ENCODE peak calls at places on chromosomes 5 and 9, in four cellular contexts. K, D, Q and N are unnamed samples. For H3K36me3, the result is how much of the 10 kb centered on the place peaks cover.

GRCh38 chr9:135067091-135067710 is 20.3 kb upstream of the OLFM1 start:
- DNase-seq in D (no peak), Q (no peak), K (no peak), N (no peak)

GRCh38 chr9:89739531-89740315 is 134.9 kb downstream of the GADD45G start:
- DNase-seq in Q (no peak), D (no peak), K (no peak), N (no peak)

GRCh38 chr9:128026255-128027165 is 40.6 kb downstream of the NAIF1 start:
- DNase-seq in K (no peak), D (no peak), Q (peak), N (no peak)

GRCh38 chr9:129759329-129759728 is 6.5 kb upstream of the PTGES start:
- DNase-seq in K (no peak), Q (no peak), D (no peak), N (no peak)

GRCh38 chr5:115461506-115462290 is 82.9 kb downstream of the FEM1C start:
- DNase-seq in Q (no peak), K (no peak), D (peak), N (no peak)

GRCh38 chr9:6014668-6015270 is 655 bp downstream of the RANBP6 start:
- DNase-seq in K (no peak), D (peak), Q (no peak), N (no peak)

GRCh38 chr5:40678021-40678939 is 1.4 kb upstream of the PTGER4 start:
- DNase-seq in D (no peak), Q (no peak), K (no peak), N (no peak)

GRCh38 chr5:118960557-118960956 is 27.8 kb downstream of the DTWD2 start:
- DNase-seq in K (no peak), D (no peak), Q (no peak), N (no peak)

GRCh38 chr5:78972654-78973428 is 12.3 kb downstream of the ARSB start:
- DNase-seq in Q (no peak), D (peak), K (peak), N (no peak)

GRCh38 chr9:114035845-114036785 is 42.0 kb downstream of the AMBP start:
- DNase-seq in D (no peak), Q (no peak), K (peak), N (no peak)
- H3K36me3 ChIP-seq in D (half or more), Q (under half), K (under half), N (under half)

DNA sequence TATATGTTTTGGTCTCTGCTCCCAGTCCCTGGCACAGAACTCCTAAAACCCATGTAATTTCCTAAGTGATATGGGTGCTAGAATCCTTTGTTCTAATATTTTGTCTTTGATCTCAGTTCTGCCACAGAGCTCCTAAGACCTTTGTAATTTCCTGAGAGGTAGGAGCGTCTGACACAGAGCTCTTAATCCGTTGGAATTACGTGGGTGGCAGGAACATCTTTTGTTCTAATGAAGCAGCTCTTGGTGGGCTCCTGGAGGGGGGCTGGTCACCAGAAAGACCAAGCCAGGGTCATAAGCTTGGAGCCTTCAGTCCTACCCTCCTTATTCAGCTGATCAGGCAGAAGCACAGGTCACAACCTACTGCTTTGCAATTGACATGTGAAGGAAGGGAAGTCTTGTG is 101.5 kb downstream of the YIPF5 start:
- DNase-seq in Q (no peak), K (no peak), D (no peak), N (no peak)
- H3K36me3 ChIP-seq in Q (under half), K (under half), D (under half), N (under half)

GRCh38 chr5:179620293-179620692 is 3.2 kb downstream of the HNRNPH1 start:
- DNase-seq in D (no peak), K (no peak), Q (peak), N (no peak)
- H3K36me3 ChIP-seq in D (half or more), K (under half), Q (half or more), N (half or more)

DNA sequence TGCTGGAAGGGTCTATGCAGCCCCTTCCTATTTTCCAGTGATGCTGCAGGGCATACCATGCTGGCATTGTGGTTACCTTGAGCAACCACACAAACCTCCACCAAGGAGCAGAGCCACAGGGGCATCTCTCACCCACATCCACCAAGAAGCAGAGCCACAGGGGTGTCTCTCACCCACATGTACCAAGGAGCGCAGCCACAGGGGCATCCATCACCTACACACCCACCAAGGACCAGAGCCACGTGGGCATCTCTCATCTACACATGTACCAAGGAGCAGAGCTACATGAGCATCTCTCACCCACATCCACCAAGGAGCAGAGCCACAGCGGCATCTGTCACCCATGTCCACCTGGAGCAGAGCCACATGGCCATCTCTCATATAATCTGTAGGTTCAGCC is 8.8 kb upstream of the GM2A start:
- DNase-seq in D (no peak), Q (no peak), K (no peak), N (no peak)
- H3K36me3 ChIP-seq in D (under half), Q (under half), K (under half), N (under half)